ENCODE peak calls at places on chromosomes 16 and 17, in six cellular contexts. A, E, J, I, B and Z are unnamed samples.

GRCh38 chr16:1089822-1090619 is 6.0 kb downstream of the C1QTNF8 start:
- DNase-seq in B (no peak), E (no peak), J (peak), A (no peak), I (no peak), Z (no peak)

GRCh38 chr17:9272506-9272905 is 251.2 kb downstream of the NTN1 start:
- DNase-seq in I (no peak), B (no peak), E (no peak), J (no peak), A (no peak), Z (no peak)

GRCh38 chr17:40554646-40555295 is 10.5 kb downstream of the CCR7 start:
- DNase-seq in A (no peak), I (no peak), J (no peak), E (peak), B (peak), Z (no peak)

GRCh38 chr17:28578246-28579195 is 1.8 kb upstream of the ALDOC start:
- DNase-seq in B (no peak), A (no peak), J (no peak), E (no peak), I (no peak), Z (no peak)

GRCh38 chr16:68936729-68937631 is 93.6 kb downstream of the TANGO6 start:
- DNase-seq in J (peak), E (no peak), A (peak), B (no peak), I (no peak), Z (no peak)

GRCh38 chr17:77833769-77834168 is 124.7 kb upstream of the TNRC6C start:
- DNase-seq in J (no peak), A (no peak), B (no peak), I (no peak), E (no peak), Z (no peak)

GRCh38 chr16:9407206-9407758 is 315.8 kb downstream of the HAPSTR1 start:
- DNase-seq in A (no peak), E (no peak), I (no peak), J (peak), B (no peak), Z (no peak)

GRCh38 chr16:85168732-85169256 is 56.5 kb upstream of the CIBAR2 start:
- DNase-seq in I (no peak), J (no peak), B (no peak), E (peak), A (peak), Z (no peak)

GRCh38 chr17:63420868-63421680 is 25.0 kb downstream of the CYB561 start:
- DNase-seq in I (no peak), B (no peak), J (no peak), E (peak), A (no peak), Z (no peak)

GRCh38 chr16:67364610-67365256 is 28.6 kb downstream of the TPPP3 start:
- DNase-seq in J (no peak), B (no peak), A (peak), E (no peak), I (no peak), Z (no peak)

GRCh38 chr17:82490512-82491195 is 28.9 kb upstream of the FOXK2 start:
- DNase-seq in J (no peak), I (no peak), E (no peak), B (no peak), A (no peak), Z (no peak)

GRCh38 chr17:27929990-27930389 is 36.8 kb upstream of the LYRM9 start:
- DNase-seq in J (no peak), A (no peak), B (no peak), I (no peak), E (no peak), Z (no peak)

GRCh38 chr17:54944796-54945195 is 23.7 kb downstream of the COX11 start:
- DNase-seq in E (no peak), I (no peak), A (no peak), J (peak), B (no peak), Z (no peak)

GRCh38 chr17:58120195-58120822 is 27.9 kb upstream of the OR4D1 start:
- DNase-seq in A (peak), E (peak), J (peak), I (no peak), B (peak), Z (no peak)

GRCh38 chr17:80676096-80676466 is 131.4 kb downstream of the RPTOR start:
- DNase-seq in A (no peak), I (no peak), E (no peak), B (no peak), J (no peak), Z (no peak)

GRCh38 chr17:75224983-75225382 is 19.5 kb downstream of the NUP85 start:
- DNase-seq in E (no peak), A (no peak), B (no peak), I (no peak), J (no peak), Z (no peak)

GRCh38 chr16:57742543-57742942 is 7.0 kb downstream of the KATNB1 start:
- DNase-seq in J (no peak), A (no peak), E (peak), I (no peak), B (no peak), Z (no peak)

GRCh38 chr17:68480885-68481284 is 23.6 kb upstream of the WIPI1 start:
- DNase-seq in E (no peak), I (no peak), J (no peak), B (no peak), A (no peak), Z (no peak)

GRCh38 chr17:81429353-81429774 is 34.1 kb downstream of the BAHCC1 start:
- DNase-seq in E (no peak), J (peak), B (no peak), A (peak), I (no peak), Z (peak)

GRCh38 chr16:17367932-17368331 is 102.8 kb downstream of the XYLT1 start:
- DNase-seq in A (peak), B (no peak), J (no peak), E (peak), I (no peak), Z (no peak)

GRCh38 chr17:40553694-40554534 is 11.4 kb downstream of the CCR7 start:
- DNase-seq in A (no peak), E (peak), I (no peak), B (peak), J (no peak), Z (peak)

GRCh38 chr16:13835935-13836334 is 84.0 kb upstream of the ERCC4 start:
- DNase-seq in A (no peak), E (no peak), B (no peak), I (no peak), J (no peak), Z (peak)

GRCh38 chr17:46121841-46122485 is 71.3 kb downstream of the KANSL1 start:
- DNase-seq in I (no peak), E (no peak), B (no peak), A (no peak), J (no peak), Z (peak)

GRCh38 chr17:36885761-36886365 is 51.4 kb upstream of the LHX1 start:
- DNase-seq in I (no peak), E (no peak), A (no peak), B (no peak), J (no peak), Z (no peak)